ENCODE peak calls at places on chromosome 20, in nine cellular contexts. D is NCI-H69, Y is IMR-90, X is globus pallidus, I is hippocampal formation, O is kidney, A is cardiac fibroblast, J is astrocyte of the spinal cord, U is myocyte. F is an unnamed sample.

GRCh38 chr20:4749326-4749725 is 27.6 kb downstream of the PRND start:
- DNase-seq in I (no peak), U (no peak), Y (no peak), O (no peak), J (no peak), D (no peak), X (no peak), A (no peak), F (no peak)

GRCh38 chr20:34537651-34538050 is 20.9 kb upstream of the MAP1LC3A start:
- DNase-seq in I (no peak), Y (no peak), D (no peak), O (peak; percentile 21), J (no peak), U (no peak), A (no peak), X (no peak), F (no peak)

GRCh38 chr20:38874460-38875169 is 51.6 kb upstream of the FAM83D start:
- DNase-seq in D (no peak), I (no peak), J (no peak), U (no peak), Y (no peak), A (no peak), X (no peak), O (no peak), F (peak; percentile 80)

GRCh38 chr20:16864069-16864468 is 115.9 kb downstream of the OTOR start:
- DNase-seq in Y (peak; percentile 20), D (no peak), I (no peak), J (no peak), O (no peak), A (no peak), U (peak; percentile 79), X (no peak), F (no peak)

GRCh38 chr20:61565791-61566190 is 313.7 kb downstream of the CDH4 start:
- DNase-seq in A (no peak), X (no peak), O (peak; percentile 53), D (no peak), U (no peak), J (no peak), I (no peak), Y (no peak), F (no peak)

GRCh38 chr20:62327726-62328495 is 25.1 kb downstream of the ADRM1 start:
- DNase-seq in Y (no peak), O (no peak), U (no peak), D (no peak), J (no peak), A (no peak), I (no peak), X (no peak), F (no peak)

GRCh38 chr20:39004508-39004907 is 42.4 kb downstream of the DHX35 start:
- DNase-seq in I (no peak), U (no peak), O (peak; percentile 74), X (no peak), D (peak; percentile 75), Y (no peak), J (no peak), A (no peak), F (no peak)

GRCh38 chr20:31605902-31606677 is 1.0 kb downstream of the ID1 start:
- DNase-seq in I (no peak), A (peak; percentile 34), U (peak; percentile 31), O (peak; percentile 83), J (no peak), D (peak; percentile 82), Y (no peak), X (no peak), F (peak; percentile 73)

GRCh38 chr20:34985439-34986310 is 30.0 kb downstream of the MYH7B start:
- DNase-seq in J (no peak), A (no peak), O (peak; percentile 62), Y (no peak), D (no peak), I (no peak), U (no peak), X (no peak), F (no peak)

GRCh38 chr20:58702161-58702510 is 9.5 kb downstream of the NPEPL1 start:
- DNase-seq in Y (no peak), D (no peak), U (no peak), X (no peak), O (peak; percentile 60), J (no peak), I (no peak), A (no peak), F (no peak)

GRCh38 chr20:1326031-1326930 is 2.7 kb downstream of the SDCBP2 start:
- DNase-seq in J (no peak), O (no peak), U (peak; percentile 64), I (no peak), A (peak; percentile 72), D (no peak), Y (peak; percentile 41), X (no peak), F (no peak)

GRCh38 chr20:34891166-34892062 is 15.0 kb downstream of the ACSS2 start:
- DNase-seq in U (no peak), J (peak; percentile 47), A (peak; percentile 69), O (no peak), Y (peak; percentile 88), X (no peak), D (no peak), I (no peak), F (peak; percentile 75)

GRCh38 chr20:53408728-53409157 is 184.9 kb downstream of the ZNF217 start:
- DNase-seq in U (no peak), X (no peak), D (peak; percentile 37), Y (peak; percentile 3), J (no peak), O (no peak), A (peak; percentile 5), I (no peak), F (no peak)

GRCh38 chr20:50274570-50275430 is 84.2 kb downstream of the CEBPB start:
- DNase-seq in A (no peak), X (peak; percentile 69), U (no peak), J (no peak), D (no peak), I (peak; percentile 16), Y (no peak), O (peak; percentile 86), F (no peak)

GRCh38 chr20:3696200-3696599 is 14.4 kb upstream of the ADAM33 start:
- DNase-seq in X (no peak), J (no peak), O (no peak), U (no peak), D (no peak), A (no peak), Y (no peak), I (no peak), F (no peak)

GRCh38 chr20:24781061-24781980 is 167.7 kb upstream of the CST7 start:
- DNase-seq in O (peak; percentile 52), I (peak; percentile 56), D (peak; percentile 62), A (peak; percentile 35), U (peak; percentile 40), Y (peak; percentile 36), X (peak; percentile 71), J (peak; percentile 55), F (peak; percentile 69)

GRCh38 chr20:43939762-43940121 is 25.1 kb downstream of the TOX2 start:
- DNase-seq in O (no peak), D (no peak), A (no peak), U (no peak), I (no peak), J (no peak), X (no peak), Y (no peak), F (no peak)

GRCh38 chr20:2767768-2768631 is 32.4 kb downstream of the CPXM1 start:
- DNase-seq in X (no peak), J (peak; percentile 63), A (peak; percentile 67), Y (peak; percentile 24), D (no peak), O (peak; percentile 88), U (peak; percentile 59), I (no peak), F (no peak)

GRCh38 chr20:9460518-9460917 is 53.9 kb upstream of the LAMP5 start:
- DNase-seq in Y (peak; percentile 36), A (peak; percentile 44), I (no peak), O (no peak), D (no peak), U (peak; percentile 71), X (no peak), J (peak; percentile 51), F (no peak)

GRCh38 chr20:44683263-44684046 is 31.7 kb upstream of the CCN5 start:
- DNase-seq in U (peak; percentile 41), X (no peak), D (peak; percentile 67), Y (peak; percentile 42), I (no peak), A (peak; percentile 53), J (no peak), O (no peak), F (peak; percentile 85)

GRCh38 chr20:24492031-24492607 is 22.7 kb downstream of the SYNDIG1 start:
- DNase-seq in U (no peak), I (no peak), O (no peak), A (no peak), Y (no peak), X (no peak), J (no peak), D (peak; percentile 9), F (no peak)

GRCh38 chr20:52783769-52784168 is 188.4 kb upstream of the TSHZ2 start:
- DNase-seq in O (no peak), J (no peak), U (no peak), Y (no peak), X (no peak), D (peak; percentile 31), I (no peak), A (peak; percentile 8), F (peak; percentile 62)

GRCh38 chr20:63942250-63943006 is 13.8 kb downstream of the UCKL1 start:
- DNase-seq in I (no peak), A (peak; percentile 27), X (no peak), J (peak; percentile 34), D (peak; percentile 37), U (no peak), Y (peak; percentile 4), O (peak; percentile 77), F (peak; percentile 88)

GRCh38 chr20:47778398-47779354 is 6.6 kb downstream of the SULF2 start:
- DNase-seq in J (no peak), D (no peak), O (no peak), U (peak; percentile 89), I (no peak), Y (no peak), A (no peak), X (no peak), F (no peak)